ENCODE peak calls at places on chromosomes 1 and 21, in five cellular contexts. Z is spleen, G is transverse colon, H is sigmoid colon, U is endothelial cell of umbilical vein. X is an unnamed sample.
A peak's percentile ranks its signal among the peaks of the same experiment; 100 is the strongest.

GRCh38 chr1:51061231-51061943 is 40.6 kb upstream of the C1orf185 start:
- DNase-seq in Z (no peak), G (no peak), H (no peak), U (no peak), X (no peak)

GRCh38 chr1:209168204-209168603 is 415.3 kb upstream of the CAMK1G start:
- DNase-seq in Z (no peak), G (no peak), H (no peak), U (peak; percentile 80), X (peak; percentile 12)

GRCh38 chr1:24775348-24775747 is 30.1 kb downstream of the CLIC4 start:
- DNase-seq in Z (no peak), G (no peak), H (no peak), U (no peak), X (no peak)

GRCh38 chr1:39391741-39392679 is 99.4 kb upstream of the BMP8A start:
- DNase-seq in Z (no peak), G (no peak), H (no peak), U (peak; percentile 93), X (no peak)

GRCh38 chr1:32142446-32143301 is 34.8 kb downstream of the KPNA6 start:
- DNase-seq in Z (no peak), G (peak; percentile 18), H (peak; percentile 80), U (no peak), X (peak; percentile 34)

GRCh38 chr1:165241321-165241720 is 115.2 kb downstream of the LMX1A start:
- DNase-seq in Z (no peak), G (no peak), H (no peak), U (no peak), X (no peak)

GRCh38 chr1:29258974-29259801 is 22.9 kb downstream of the PTPRU start:
- DNase-seq in Z (no peak), G (no peak), H (peak; percentile 58), U (no peak), X (no peak)

GRCh38 chr1:154557939-154558609 is 388 bp downstream of the UBE2Q1 start:
- DNase-seq in Z (peak; percentile 96), G (peak; percentile 55), H (peak; percentile 81), U (peak; percentile 32), X (peak; percentile 26)

GRCh38 chr1:70358921-70359564 is 4.5 kb upstream of the ANKRD13C start:
- DNase-seq in Z (no peak), G (no peak), H (no peak), U (no peak), X (no peak)

GRCh38 chr1:173436831-173437428 is 40.2 kb upstream of the PRDX6 start:
- DNase-seq in Z (no peak), G (no peak), H (no peak), U (no peak), X (no peak)

GRCh38 chr1:40855513-40855912 is 6.7 kb downstream of the CITED4 start:
- DNase-seq in Z (no peak), G (no peak), H (no peak), U (no peak), X (no peak)

GRCh38 chr21:31298618-31299269 is 45.3 kb downstream of the TIAM1 start:
- DNase-seq in Z (no peak), G (no peak), H (no peak), U (no peak), X (no peak)

GRCh38 chr1:244836598-244836997 is 1.1 kb downstream of the COX20 start:
- DNase-seq in Z (no peak), G (no peak), H (no peak), U (no peak), X (no peak)

GRCh38 chr1:206809504-206810084 is 37.3 kb upstream of the IL10 start:
- DNase-seq in Z (no peak), G (peak; percentile 34), H (no peak), U (peak; percentile 26), X (peak; percentile 10)

GRCh38 chr1:51322417-51323101 is 7.8 kb downstream of the TTC39A start:
- DNase-seq in Z (no peak), G (no peak), H (no peak), U (no peak), X (no peak)

GRCh38 chr1:231027136-231027925 is 12.7 kb downstream of the FAM89A start:
- DNase-seq in Z (no peak), G (no peak), H (no peak), U (no peak), X (no peak)

GRCh38 chr1:156923565-156924477 is 3.4 kb downstream of the LRRC71 start:
- DNase-seq in Z (no peak), G (no peak), H (no peak), U (no peak), X (no peak)
- H3K27me3 ChIP-seq in Z (peaks cover 52% of the 10 kb centered on the region), G (peaks cover 99% of the 10 kb centered on the region), H (peaks cover 92% of the 10 kb centered on the region), U (peaks cover 35% of the 10 kb centered on the region), X (peaks cover 9% of the 10 kb centered on the region)

DNA sequence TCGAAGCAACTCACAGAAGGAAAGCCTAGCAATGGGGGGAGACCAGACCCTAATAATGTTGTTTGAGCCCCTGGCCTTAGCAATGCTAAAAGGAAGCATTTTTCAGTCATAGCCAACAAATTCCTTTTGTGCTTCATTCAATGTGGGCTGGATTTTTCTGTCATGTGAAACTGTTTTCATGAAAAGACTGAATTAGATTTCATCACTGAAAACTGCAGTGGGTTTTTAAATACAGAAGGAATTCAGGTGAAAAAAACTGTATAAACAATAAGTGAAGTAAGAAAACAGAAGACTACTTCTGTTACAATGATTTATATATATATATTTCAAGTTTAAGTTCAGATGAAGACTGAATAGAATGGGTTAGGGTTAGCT is 204.8 kb downstream of the SMYD3 start:
- DNase-seq in Z (no peak), G (no peak), H (no peak), U (no peak), X (no peak)
- H3K4me3 ChIP-seq in Z (no peak overlapping the region), G (no peak overlapping the region), H (no peak overlapping the region), U (no peak overlapping the region), X (no peak overlapping the region)

DNA sequence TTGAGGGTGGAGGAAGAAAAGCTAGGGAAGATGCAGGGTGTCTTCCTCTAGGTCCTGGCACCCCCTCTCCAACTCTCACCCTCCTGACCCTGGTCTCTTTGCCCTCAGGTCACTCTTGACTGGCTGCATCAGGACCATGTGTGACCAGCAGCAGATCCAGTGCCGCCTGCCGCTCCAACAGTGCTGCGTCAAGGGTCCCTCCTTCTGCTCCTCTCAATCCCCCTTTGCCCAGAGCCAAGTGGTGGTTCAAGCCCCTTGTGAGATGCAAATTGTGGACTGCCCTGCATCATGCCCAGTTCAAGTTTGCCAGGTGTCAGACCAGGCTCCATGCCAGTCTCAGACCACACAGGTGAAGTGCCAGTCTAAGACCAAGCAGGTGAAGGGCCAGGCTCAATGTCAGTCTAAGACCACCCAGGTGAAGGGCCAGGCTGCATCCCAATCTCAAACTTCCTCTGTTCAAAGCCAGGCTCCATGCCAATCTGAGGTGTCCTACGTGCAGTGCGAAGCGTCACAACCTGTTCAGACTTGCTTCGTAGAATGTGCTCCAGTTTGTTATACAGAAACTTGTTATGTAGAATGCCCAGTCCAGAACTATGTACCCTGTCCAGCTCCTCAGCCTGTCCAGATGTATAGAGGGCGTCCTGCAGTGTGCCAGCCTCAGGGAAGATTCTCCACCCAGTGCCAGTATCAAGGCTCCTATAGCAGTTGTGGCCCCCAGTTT is 1.8 kb downstream of the KPRP start:
- DNase-seq in Z (no peak), G (no peak), H (no peak), U (no peak), X (no peak)
- TF ChIP-seq POLR2AphosphoS5 in Z (no peak), G (no peak), H (no peak), U (no peak), X (no peak)

DNA sequence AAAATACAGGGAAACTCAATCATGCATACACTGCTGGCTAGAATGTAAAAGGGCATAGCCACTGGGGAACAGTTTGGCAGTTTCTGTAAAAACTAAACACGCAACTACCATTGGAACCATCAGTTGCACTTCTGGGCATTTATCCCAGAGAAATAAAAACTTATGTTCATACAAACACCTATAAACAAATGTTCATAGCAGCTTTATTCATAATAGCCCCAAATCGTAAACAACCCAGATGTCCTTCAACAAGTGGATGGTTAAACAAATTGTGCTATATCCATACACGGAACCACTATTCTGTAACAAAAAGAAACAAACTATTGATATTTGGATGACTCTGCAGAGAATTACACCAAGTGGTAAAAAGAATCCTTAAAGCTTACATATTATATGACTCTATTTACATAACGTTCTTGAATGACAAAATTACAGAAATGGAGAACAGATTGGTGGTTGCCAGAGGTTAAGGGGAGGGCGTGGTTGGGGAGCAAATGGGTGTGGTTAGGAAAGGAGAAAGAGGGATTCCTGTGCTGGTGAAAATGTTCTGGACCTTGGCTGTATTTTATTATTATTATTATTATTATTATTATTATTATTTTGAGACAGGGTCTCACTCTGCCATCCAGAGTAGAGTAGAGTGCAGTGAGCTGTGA is 22.7 kb downstream of the LACTBL1 start:
- DNase-seq in Z (no peak), G (no peak), H (no peak), U (no peak), X (no peak)
- H3K27me3 ChIP-seq in Z (peaks cover 17% of the 10 kb centered on the region), G (peaks cover 69% of the 10 kb centered on the region), H (peaks cover 49% of the 10 kb centered on the region), U (peaks cover 34% of the 10 kb centered on the region), X (peaks cover 5% of the 10 kb centered on the region)

GRCh38 chr1:215556996-215557395 is 10.1 kb upstream of the KCTD3 start:
- DNase-seq in Z (no peak), G (no peak), H (no peak), U (no peak), X (no peak)

GRCh38 chr1:215555531-215555930 is 11.6 kb upstream of the KCTD3 start:
- DNase-seq in Z (no peak), G (no peak), H (no peak), U (no peak), X (no peak)

GRCh38 chr1:215554865-215555264 is 12.2 kb upstream of the KCTD3 start:
- DNase-seq in Z (no peak), G (no peak), H (no peak), U (no peak), X (no peak)

GRCh38 chr1:215557504-215557903 is 9.6 kb upstream of the KCTD3 start:
- DNase-seq in Z (no peak), G (no peak), H (no peak), U (no peak), X (no peak)

GRCh38 chr1:215557992-215558626 is 9.0 kb upstream of the KCTD3 start:
- DNase-seq in Z (no peak), G (no peak), H (no peak), U (no peak), X (no peak)
- H3K4me3 ChIP-seq in Z (no peak overlapping the region), G (no peak overlapping the region), H (no peak overlapping the region), U (no peak overlapping the region), X (no peak overlapping the region)

X was measured in prostate gland.